ENCODE peak calls at places on chromosomes 4 and X, in six cellular contexts. One of them, this sample, is unnamed.

GRCh38 chr4:145283909-145284308 is 103.5 kb upstream of the OTUD4 start:
- DNase-seq in HCT116: no peak
- DNase-seq in hepatocyte: no peak
- DNase-seq in GM23338: no peak
- DNase-seq in MM.1S: no peak
- DNase-seq in GM23248: no peak
- DNase-seq in this sample: no peak

GRCh38 chr4:85686398-85686797 is 211.4 kb downstream of the ARHGAP24 start:
- DNase-seq in HCT116: no peak
- DNase-seq in hepatocyte: no peak
- DNase-seq in GM23338: no peak
- DNase-seq in MM.1S: no peak
- DNase-seq in GM23248: no peak
- DNase-seq in this sample: no peak

GRCh38 chr4:54127660-54128059 is 27.7 kb downstream of the GSX2 start:
- DNase-seq in HCT116: no peak
- DNase-seq in hepatocyte: no peak
- DNase-seq in GM23338: no peak
- DNase-seq in MM.1S: no peak
- DNase-seq in GM23248: no peak
- DNase-seq in this sample: no peak

GRCh38 chr4:48645225-48645794 is 134.8 kb downstream of the FRYL start:
- DNase-seq in HCT116: no peak
- DNase-seq in hepatocyte: no peak
- DNase-seq in GM23338: no peak
- DNase-seq in MM.1S: no peak
- DNase-seq in GM23248: no peak
- DNase-seq in this sample: no peak

GRCh38 chrX:338281-338835 is 19.8 kb upstream of the GTPBP6 start:
- DNase-seq in HCT116: no peak
- DNase-seq in hepatocyte: no peak
- DNase-seq in GM23338: no peak
- DNase-seq in MM.1S: no peak
- DNase-seq in GM23248: no peak
- DNase-seq in this sample: no peak

GRCh38 chrX:41621236-41621651 is 67.5 kb upstream of the GPR34 start:
- DNase-seq in HCT116: no peak
- DNase-seq in hepatocyte: peak; percentile 61
- DNase-seq in GM23338: peak; percentile 41
- DNase-seq in MM.1S: no peak
- DNase-seq in GM23248: peak; percentile 0
- DNase-seq in this sample: peak; percentile 27

GRCh38 chrX:15301924-15302323 is 13.5 kb downstream of the ASB11 start:
- DNase-seq in HCT116: no peak
- DNase-seq in hepatocyte: peak; percentile 59
- DNase-seq in GM23338: no peak
- DNase-seq in MM.1S: no peak
- DNase-seq in GM23248: peak; percentile 66
- DNase-seq in this sample: no peak

GRCh38 chrX:53682885-53683555 is 3.5 kb downstream of the HUWE1 start:
- DNase-seq in HCT116: no peak
- DNase-seq in hepatocyte: peak; percentile 55
- DNase-seq in GM23338: peak; percentile 68
- DNase-seq in MM.1S: peak; percentile 30
- DNase-seq in GM23248: peak; percentile 72
- DNase-seq in this sample: peak; percentile 43

GRCh38 chr4:23333946-23334878 is 555.6 kb downstream of the PPARGC1A start:
- DNase-seq in HCT116: no peak
- DNase-seq in hepatocyte: peak; percentile 26
- DNase-seq in GM23338: peak; percentile 85
- DNase-seq in MM.1S: peak; percentile 97
- DNase-seq in GM23248: peak; percentile 47
- DNase-seq in this sample: peak; percentile 77

GRCh38 chr4:15778742-15779231 is 659 bp downstream of the CD38 start:
- DNase-seq in HCT116: no peak
- DNase-seq in hepatocyte: peak; percentile 18
- DNase-seq in GM23338: peak; percentile 53
- DNase-seq in MM.1S: peak; percentile 87
- DNase-seq in GM23248: peak; percentile 32
- DNase-seq in this sample: no peak

GRCh38 chr4:156576946-156577345 is 394.7 kb downstream of the PDGFC start:
- DNase-seq in HCT116: no peak
- DNase-seq in hepatocyte: no peak
- DNase-seq in GM23338: no peak
- DNase-seq in MM.1S: no peak
- DNase-seq in GM23248: no peak
- DNase-seq in this sample: no peak

GRCh38 chrX:65509400-65509799 is 25.2 kb downstream of the LAS1L start:
- DNase-seq in HCT116: no peak
- DNase-seq in hepatocyte: no peak
- DNase-seq in GM23338: no peak
- DNase-seq in MM.1S: no peak
- DNase-seq in GM23248: no peak
- DNase-seq in this sample: no peak

GRCh38 chrX:1427756-1428155 is 25.0 kb downstream of the ASMTL start:
- DNase-seq in HCT116: no peak
- DNase-seq in hepatocyte: no peak
- DNase-seq in GM23338: no peak
- DNase-seq in MM.1S: no peak
- DNase-seq in GM23248: no peak
- DNase-seq in this sample: no peak

GRCh38 chrX:100445593-100445992 is 35.5 kb upstream of the PCDH19 start:
- DNase-seq in HCT116: no peak
- DNase-seq in hepatocyte: no peak
- DNase-seq in GM23338: no peak
- DNase-seq in MM.1S: no peak
- DNase-seq in GM23248: no peak
- DNase-seq in this sample: peak; percentile 25

GRCh38 chr4:2830632-2831610 is 12.7 kb upstream of the ADD1 start:
- DNase-seq in HCT116: no peak
- DNase-seq in hepatocyte: no peak
- DNase-seq in GM23338: no peak
- DNase-seq in MM.1S: no peak
- DNase-seq in GM23248: no peak
- DNase-seq in this sample: no peak

DNA sequence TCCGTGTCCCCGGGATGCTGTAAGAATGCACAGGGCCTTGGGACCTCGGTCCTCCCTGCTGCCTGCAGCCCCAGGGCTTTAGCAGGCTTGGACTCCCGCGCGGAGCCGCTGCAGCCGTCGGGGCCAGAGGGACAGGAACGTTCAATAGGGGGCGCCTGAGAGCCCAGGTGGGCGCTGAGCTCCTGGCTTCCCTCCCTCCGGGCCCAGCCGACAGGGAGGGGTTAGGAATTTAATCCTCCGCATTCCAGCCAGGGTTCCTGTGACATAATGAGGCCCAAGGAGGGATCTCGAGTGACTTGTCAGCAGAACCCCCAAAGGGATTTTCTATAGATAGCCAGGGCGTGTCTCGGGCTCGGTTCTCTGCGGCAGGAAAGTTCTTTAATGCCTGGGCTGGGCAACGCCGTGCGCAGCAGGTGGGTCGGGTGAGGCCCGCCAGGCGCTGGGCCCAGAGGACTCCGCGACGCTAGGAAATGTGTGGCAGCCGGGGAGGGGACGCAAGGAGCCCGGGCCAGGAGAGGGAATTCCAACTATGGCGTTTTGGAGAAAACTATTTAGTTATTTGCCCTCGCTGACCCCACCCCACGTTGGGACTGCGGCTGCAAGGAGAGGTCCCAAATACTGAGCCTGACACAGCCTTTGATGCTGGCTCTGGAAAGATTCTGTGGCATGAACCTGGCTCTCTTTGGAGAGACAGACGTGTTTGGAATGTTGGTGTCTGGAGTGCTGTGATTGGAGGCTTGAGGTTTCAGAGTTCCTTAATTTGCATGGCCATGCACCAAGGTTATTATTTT is 285.2 kb upstream of the GATB start:
- DNase-seq in HCT116: peak; percentile 59
- DNase-seq in hepatocyte: peak; percentile 86
- DNase-seq in GM23338: peak; percentile 96
- DNase-seq in MM.1S: no peak
- DNase-seq in GM23248: peak; percentile 16
- DNase-seq in this sample: no peak
- H3K4me3 ChIP-seq in HCT116: peak overlapping the region; percentile 34
- H3K4me3 ChIP-seq in hepatocyte: no peak overlapping the region
- H3K4me3 ChIP-seq in GM23338: peak overlapping the region; percentile 47
- H3K4me3 ChIP-seq in MM.1S: no peak overlapping the region
- H3K4me3 ChIP-seq in GM23248: no peak overlapping the region
- H3K4me3 ChIP-seq in this sample: no peak overlapping the region

DNA sequence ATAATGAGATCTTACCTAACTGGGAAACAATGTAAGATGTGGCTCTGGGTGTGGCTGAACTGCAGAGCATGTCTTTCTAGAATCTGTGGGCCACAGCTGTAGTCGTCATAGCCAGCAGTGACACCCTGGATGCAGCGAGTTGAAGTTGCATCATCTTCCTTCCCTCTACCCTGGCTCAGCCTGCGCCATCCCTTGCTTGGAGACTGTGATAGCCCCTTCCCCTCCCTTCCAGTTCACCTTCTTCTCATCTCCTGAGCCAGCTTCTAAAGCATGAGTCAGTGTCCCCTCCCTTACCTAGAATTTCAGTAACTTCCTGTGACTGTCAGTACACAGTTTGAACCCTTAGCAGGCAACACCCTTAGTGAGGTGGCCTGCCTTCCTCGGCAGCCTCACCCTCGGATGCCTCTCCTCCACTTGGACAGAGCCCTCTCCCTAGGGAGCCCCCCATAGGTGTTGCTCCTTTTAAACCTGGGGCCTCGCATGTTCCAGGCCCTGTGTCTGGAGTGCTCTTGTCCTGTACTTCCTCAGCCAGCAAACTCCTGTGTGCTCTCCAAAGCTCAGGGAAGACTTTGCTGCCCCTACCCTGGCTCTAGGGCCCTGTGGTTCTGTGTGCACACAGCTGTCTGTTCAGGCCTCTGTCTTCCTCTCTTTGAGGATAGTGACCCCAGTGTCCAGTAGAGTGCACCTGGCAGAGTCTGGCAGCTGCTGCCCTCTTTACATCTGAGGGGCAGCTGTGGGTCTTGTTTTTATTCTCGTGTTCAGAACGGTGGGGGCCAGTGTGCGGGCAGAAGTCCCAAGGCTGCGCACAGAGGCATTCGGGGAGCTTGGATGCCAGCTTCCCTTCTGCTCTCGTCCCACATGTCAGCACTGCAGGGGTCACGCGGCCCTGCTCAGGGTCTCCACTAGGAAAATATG is 43.7 kb upstream of the TADA2B start:
- DNase-seq in HCT116: peak; percentile 78
- DNase-seq in hepatocyte: no peak
- DNase-seq in GM23338: no peak
- DNase-seq in MM.1S: no peak
- DNase-seq in GM23248: no peak
- DNase-seq in this sample: peak; percentile 83
- H3K36me3 ChIP-seq in HCT116: peaks cover 45% of the 10 kb centered on the region
- H3K36me3 ChIP-seq in hepatocyte: no peaks in the 10 kb centered on the region
- H3K36me3 ChIP-seq in GM23338: peaks cover 30% of the 10 kb centered on the region
- H3K36me3 ChIP-seq in MM.1S: peaks cover 33% of the 10 kb centered on the region
- H3K36me3 ChIP-seq in GM23248: peaks cover 28% of the 10 kb centered on the region
- H3K36me3 ChIP-seq in this sample: peaks cover 29% of the 10 kb centered on the region

DNA sequence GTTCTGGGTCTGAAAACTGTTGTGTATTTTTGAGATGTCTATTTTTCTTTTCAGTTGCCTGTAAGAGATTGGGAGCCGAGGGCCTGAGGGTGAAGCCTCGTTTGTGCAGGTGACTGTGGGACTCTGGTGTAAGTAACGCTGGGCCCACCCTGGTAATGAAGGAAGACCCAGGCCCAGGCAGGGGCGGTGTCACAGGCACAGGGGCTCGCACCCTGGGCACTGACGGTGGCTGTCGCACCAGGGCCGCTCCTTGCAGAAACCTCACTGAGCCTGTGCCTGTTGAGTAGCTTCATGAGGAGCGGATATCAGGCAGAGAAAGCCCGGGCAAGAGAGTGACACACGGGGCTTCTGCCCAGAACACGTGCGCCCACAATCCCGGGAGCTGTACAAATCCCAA is 541.4 kb downstream of the TRIML1 start:
- DNase-seq in HCT116: no peak
- DNase-seq in hepatocyte: no peak
- DNase-seq in GM23338: no peak
- DNase-seq in MM.1S: no peak
- DNase-seq in GM23248: no peak
- DNase-seq in this sample: no peak
- H3K9me2 ChIP-seq in HCT116: no peaks in the 10 kb centered on the region
- H3K9me2 ChIP-seq in hepatocyte: no peaks in the 10 kb centered on the region
- H3K9me2 ChIP-seq in GM23338: no peaks in the 10 kb centered on the region
- H3K9me2 ChIP-seq in MM.1S: no peaks in the 10 kb centered on the region
- H3K9me2 ChIP-seq in GM23248: no peaks in the 10 kb centered on the region
- H3K9me2 ChIP-seq in this sample: no peaks in the 10 kb centered on the region

DNA sequence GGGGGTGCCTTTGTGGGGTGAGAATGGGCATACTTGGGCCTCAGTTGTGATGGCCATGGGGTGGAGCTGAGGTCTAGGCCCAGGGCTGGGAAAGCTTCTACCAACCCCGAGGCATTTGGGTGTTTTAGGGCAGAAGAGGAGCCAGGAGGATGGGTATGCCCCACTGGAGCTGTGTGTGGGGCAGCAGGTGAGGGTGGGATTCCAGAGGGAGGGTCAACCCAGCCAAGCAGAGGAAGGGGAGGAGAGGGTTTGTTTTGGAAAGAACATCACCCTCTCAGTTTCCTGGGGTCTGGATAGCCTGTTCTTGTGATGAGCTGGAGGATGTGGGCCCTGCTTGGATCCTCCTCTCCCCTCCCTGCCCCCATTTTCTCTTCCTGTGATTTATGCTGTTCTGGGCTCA is 620 bp downstream of the IL9R start:
- DNase-seq in HCT116: no peak
- DNase-seq in hepatocyte: no peak
- DNase-seq in GM23338: no peak
- DNase-seq in MM.1S: no peak
- DNase-seq in GM23248: no peak
- DNase-seq in this sample: no peak
- H3K4me3 ChIP-seq in HCT116: no peak overlapping the region
- H3K4me3 ChIP-seq in hepatocyte: no peak overlapping the region
- H3K4me3 ChIP-seq in GM23338: no peak overlapping the region
- H3K4me3 ChIP-seq in MM.1S: no peak overlapping the region
- H3K4me3 ChIP-seq in GM23248: no peak overlapping the region
- H3K4me3 ChIP-seq in this sample: no peak overlapping the region

This sample was measured in PC-3.